ENCODE peak calls at places on chromosomes 13 and 19, in seven cellular contexts. A, K, Q, Z, I, L and R are unnamed samples.

GRCh38 chr13:73481877-73482445 is 423.2 kb downstream of the KLF5 start:
- DNase-seq in K (no peak), Q (no peak), A (no peak), Z (no peak), L (no peak), I (peak; percentile 17), R (no peak)

GRCh38 chr19:54136086-54136863 is 1.3 kb upstream of the CNOT3 start:
- DNase-seq in Q (no peak), K (no peak), A (peak; percentile 70), L (no peak), Z (no peak), I (no peak), R (no peak)

GRCh38 chr13:100659578-100659977 is 15.0 kb downstream of the TMTC4 start:
- DNase-seq in K (no peak), L (no peak), I (no peak), Z (no peak), A (no peak), Q (no peak), R (no peak)

GRCh38 chr19:19320362-19321142 is at the start of the genes MAU2 and SUGP1:
- DNase-seq in Q (peak; percentile 94), L (peak; percentile 93), Z (peak; percentile 90), K (peak; percentile 93), I (peak; percentile 96), A (peak; percentile 96), R (peak; percentile 77)

GRCh38 chr19:8640402-8641004 is 10.1 kb downstream of the NFILZ start:
- DNase-seq in Z (no peak), K (peak; percentile 76), I (no peak), L (no peak), A (no peak), Q (no peak), R (no peak)

GRCh38 chr13:112696001-112696868 is 6.4 kb downstream of the ATP11A start:
- DNase-seq in Z (no peak), A (no peak), Q (no peak), L (no peak), K (peak; percentile 41), I (no peak), R (no peak)

GRCh38 chr13:103067751-103068563 is 1.7 kb upstream of the SLC10A2 start:
- DNase-seq in Z (no peak), L (peak; percentile 59), A (no peak), Q (no peak), K (no peak), I (no peak), R (no peak)

GRCh38 chr13:24202215-24202614 is 41.7 kb downstream of the SPATA13 start:
- DNase-seq in K (no peak), A (no peak), Q (no peak), I (no peak), Z (no peak), L (no peak), R (no peak)

GRCh38 chr13:111662451-111662850 is 342.0 kb downstream of the TEX29 start:
- DNase-seq in A (no peak), Z (no peak), L (no peak), K (no peak), Q (no peak), I (no peak), R (no peak)